ENCODE peak calls at places on chromosomes 4 and X, in eight cellular contexts. One of them, this sample, is unnamed. For H3K4me1, the result is how much of the 10 kb centered on the place peaks cover.

GRCh38 chrX:98962996-98963395 is 1447.1 kb downstream of the PCDH19 start:
- DNase-seq in right lobe of liver: no peak
- DNase-seq in tibial artery: no peak
- DNase-seq in transverse colon: no peak
- DNase-seq in A549: no peak
- DNase-seq in CD8-positive, alpha-beta T cell: no peak
- DNase-seq in pancreas: no peak
- DNase-seq in SK-N-SH: no peak
- DNase-seq in this sample: no peak

GRCh38 chr4:186134254-186134653 is 29.8 kb downstream of the FAM149A start:
- DNase-seq in CD8-positive, alpha-beta T cell: no peak
- DNase-seq in right lobe of liver: no peak
- DNase-seq in SK-N-SH: no peak
- DNase-seq in A549: no peak
- DNase-seq in transverse colon: peak
- DNase-seq in pancreas: no peak
- DNase-seq in tibial artery: no peak
- DNase-seq in this sample: no peak

GRCh38 chr4:181078236-181078635 is 1165.0 kb upstream of the TENM3 start:
- DNase-seq in pancreas: no peak
- DNase-seq in right lobe of liver: no peak
- DNase-seq in tibial artery: no peak
- DNase-seq in CD8-positive, alpha-beta T cell: no peak
- DNase-seq in transverse colon: no peak
- DNase-seq in A549: no peak
- DNase-seq in SK-N-SH: no peak
- DNase-seq in this sample: no peak

GRCh38 chr4:98399915-98400314 is 138.7 kb downstream of the RAP1GDS1 start:
- DNase-seq in A549: no peak
- DNase-seq in CD8-positive, alpha-beta T cell: no peak
- DNase-seq in SK-N-SH: no peak
- DNase-seq in right lobe of liver: no peak
- DNase-seq in transverse colon: no peak
- DNase-seq in pancreas: no peak
- DNase-seq in tibial artery: no peak
- DNase-seq in this sample: no peak

GRCh38 chr4:1640110-1640509 is 44.0 kb downstream of the FAM53A start:
- DNase-seq in tibial artery: no peak
- DNase-seq in transverse colon: no peak
- DNase-seq in right lobe of liver: no peak
- DNase-seq in SK-N-SH: no peak
- DNase-seq in A549: no peak
- DNase-seq in pancreas: no peak
- DNase-seq in CD8-positive, alpha-beta T cell: no peak
- DNase-seq in this sample: no peak

GRCh38 chr4:128271551-128271950 is 16.1 kb downstream of the PGRMC2 start:
- DNase-seq in transverse colon: no peak
- DNase-seq in pancreas: no peak
- DNase-seq in right lobe of liver: no peak
- DNase-seq in A549: no peak
- DNase-seq in CD8-positive, alpha-beta T cell: no peak
- DNase-seq in tibial artery: no peak
- DNase-seq in SK-N-SH: no peak
- DNase-seq in this sample: no peak

GRCh38 chr4:117085185-117085701 is at the start of gene TRAM1L1:
- DNase-seq in pancreas: peak
- DNase-seq in transverse colon: peak
- DNase-seq in SK-N-SH: peak
- DNase-seq in tibial artery: no peak
- DNase-seq in right lobe of liver: peak
- DNase-seq in A549: peak
- DNase-seq in CD8-positive, alpha-beta T cell: no peak
- DNase-seq in this sample: peak

GRCh38 chrX:105752334-105752733 is 70.0 kb upstream of the NRK start:
- DNase-seq in pancreas: no peak
- DNase-seq in SK-N-SH: no peak
- DNase-seq in right lobe of liver: no peak
- DNase-seq in tibial artery: no peak
- DNase-seq in CD8-positive, alpha-beta T cell: no peak
- DNase-seq in transverse colon: no peak
- DNase-seq in A549: no peak
- DNase-seq in this sample: no peak

GRCh38 chrX:12567857-12568256 is 223.4 kb upstream of the PRPS2 start:
- DNase-seq in pancreas: no peak
- DNase-seq in tibial artery: no peak
- DNase-seq in transverse colon: no peak
- DNase-seq in right lobe of liver: no peak
- DNase-seq in CD8-positive, alpha-beta T cell: no peak
- DNase-seq in A549: no peak
- DNase-seq in SK-N-SH: peak
- DNase-seq in this sample: no peak

GRCh38 chrX:103211012-103211715 is 3.7 kb upstream of the BEX4 start:
- DNase-seq in CD8-positive, alpha-beta T cell: peak
- DNase-seq in SK-N-SH: peak
- DNase-seq in tibial artery: no peak
- DNase-seq in transverse colon: peak
- DNase-seq in A549: peak
- DNase-seq in right lobe of liver: no peak
- DNase-seq in pancreas: no peak
- DNase-seq in this sample: no peak

GRCh38 chr4:149371021-149371420 is 444.6 kb downstream of the IQCM start:
- DNase-seq in CD8-positive, alpha-beta T cell: no peak
- DNase-seq in right lobe of liver: peak
- DNase-seq in A549: peak
- DNase-seq in tibial artery: no peak
- DNase-seq in SK-N-SH: peak
- DNase-seq in transverse colon: peak
- DNase-seq in pancreas: no peak
- DNase-seq in this sample: no peak

GRCh38 chr4:72900952-72901351 is 168.6 kb downstream of the COX18 start:
- DNase-seq in A549: no peak
- DNase-seq in right lobe of liver: no peak
- DNase-seq in CD8-positive, alpha-beta T cell: no peak
- DNase-seq in SK-N-SH: no peak
- DNase-seq in transverse colon: no peak
- DNase-seq in tibial artery: no peak
- DNase-seq in pancreas: no peak
- DNase-seq in this sample: no peak

GRCh38 chr4:81632581-81633247 is 161.0 kb upstream of the RASGEF1B start:
- DNase-seq in SK-N-SH: no peak
- DNase-seq in pancreas: no peak
- DNase-seq in right lobe of liver: no peak
- DNase-seq in tibial artery: no peak
- DNase-seq in transverse colon: no peak
- DNase-seq in CD8-positive, alpha-beta T cell: no peak
- DNase-seq in A549: no peak
- DNase-seq in this sample: no peak

GRCh38 chr4:74793757-74794340 is 474 bp downstream of the BTC start:
- DNase-seq in pancreas: peak
- DNase-seq in A549: peak
- DNase-seq in SK-N-SH: peak
- DNase-seq in tibial artery: peak
- DNase-seq in right lobe of liver: peak
- DNase-seq in transverse colon: peak
- DNase-seq in CD8-positive, alpha-beta T cell: no peak
- DNase-seq in this sample: peak

GRCh38 chrX:126770179-126770578 is 49.4 kb upstream of the PRR32 start:
- DNase-seq in transverse colon: no peak
- DNase-seq in tibial artery: no peak
- DNase-seq in A549: peak
- DNase-seq in pancreas: no peak
- DNase-seq in SK-N-SH: peak
- DNase-seq in right lobe of liver: no peak
- DNase-seq in CD8-positive, alpha-beta T cell: no peak
- DNase-seq in this sample: no peak

GRCh38 chr4:100240008-100240407 is 49.7 kb upstream of the DDIT4L start:
- DNase-seq in A549: no peak
- DNase-seq in SK-N-SH: no peak
- DNase-seq in right lobe of liver: no peak
- DNase-seq in pancreas: no peak
- DNase-seq in tibial artery: no peak
- DNase-seq in CD8-positive, alpha-beta T cell: no peak
- DNase-seq in transverse colon: no peak
- DNase-seq in this sample: no peak

GRCh38 chr4:8722556-8722955 is 130.0 kb downstream of the CPZ start:
- DNase-seq in A549: no peak
- DNase-seq in transverse colon: no peak
- DNase-seq in right lobe of liver: no peak
- DNase-seq in SK-N-SH: no peak
- DNase-seq in CD8-positive, alpha-beta T cell: no peak
- DNase-seq in tibial artery: peak
- DNase-seq in pancreas: no peak
- DNase-seq in this sample: peak

GRCh38 chr4:23163649-23164436 is 471.1 kb downstream of the GBA3 start:
- DNase-seq in pancreas: no peak
- DNase-seq in transverse colon: no peak
- DNase-seq in A549: no peak
- DNase-seq in right lobe of liver: no peak
- DNase-seq in tibial artery: no peak
- DNase-seq in SK-N-SH: no peak
- DNase-seq in CD8-positive, alpha-beta T cell: no peak
- DNase-seq in this sample: no peak

GRCh38 chr4:53043900-53044650 is 182.0 kb downstream of the RASL11B start:
- DNase-seq in tibial artery: no peak
- DNase-seq in A549: no peak
- DNase-seq in right lobe of liver: no peak
- DNase-seq in CD8-positive, alpha-beta T cell: no peak
- DNase-seq in pancreas: no peak
- DNase-seq in SK-N-SH: no peak
- DNase-seq in transverse colon: no peak
- DNase-seq in this sample: no peak

GRCh38 chrX:39903937-39904336 is 193.8 kb downstream of the BCOR start:
- DNase-seq in right lobe of liver: no peak
- DNase-seq in SK-N-SH: no peak
- DNase-seq in tibial artery: no peak
- DNase-seq in pancreas: no peak
- DNase-seq in A549: peak
- DNase-seq in transverse colon: no peak
- DNase-seq in CD8-positive, alpha-beta T cell: no peak
- DNase-seq in this sample: no peak
- H3K27ac ChIP-seq in right lobe of liver: no peak
- H3K27ac ChIP-seq in SK-N-SH: no peak
- H3K27ac ChIP-seq in tibial artery: no peak
- H3K27ac ChIP-seq in pancreas: no peak
- H3K27ac ChIP-seq in A549: peak
- H3K27ac ChIP-seq in transverse colon: no peak
- H3K27ac ChIP-seq in CD8-positive, alpha-beta T cell: no peak
- H3K27ac ChIP-seq in this sample: no peak

DNA sequence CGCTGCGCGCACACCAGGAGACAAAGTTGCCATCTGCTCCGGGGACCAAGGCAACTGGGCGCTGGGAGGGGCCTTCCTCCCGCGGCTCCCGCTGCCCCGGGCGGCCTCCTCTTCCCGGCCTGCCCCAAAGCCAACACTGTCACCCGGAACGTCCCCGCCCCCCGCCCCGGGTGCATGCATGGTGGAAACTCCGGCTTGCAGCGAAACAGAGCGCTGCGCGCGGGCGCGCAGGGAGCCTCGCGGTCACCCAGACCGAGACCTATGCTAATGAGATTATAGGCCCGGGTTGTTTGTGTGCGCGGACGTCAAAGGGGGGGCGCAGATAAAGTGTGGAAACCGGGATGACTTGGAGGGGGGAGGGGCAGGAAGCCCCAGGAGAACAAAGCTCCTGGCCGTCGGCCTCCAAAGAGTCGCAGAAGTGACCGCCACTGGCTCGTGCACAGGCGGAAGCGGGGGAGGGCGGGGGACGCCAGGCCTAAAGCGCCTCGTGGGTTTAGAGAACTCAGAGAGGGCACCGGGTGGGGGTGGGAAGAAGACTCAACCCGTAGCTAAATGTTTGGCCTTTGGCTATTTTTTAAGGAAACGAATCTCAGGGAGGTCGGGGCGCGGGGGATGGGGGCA is 88.8 kb downstream of the BCOR start:
- DNase-seq in right lobe of liver: peak
- DNase-seq in tibial artery: no peak
- DNase-seq in A549: no peak
- DNase-seq in CD8-positive, alpha-beta T cell: no peak
- DNase-seq in transverse colon: peak
- DNase-seq in pancreas: no peak
- DNase-seq in SK-N-SH: peak
- DNase-seq in this sample: peak
- H3K4me1 ChIP-seq in right lobe of liver: under half
- H3K4me1 ChIP-seq in tibial artery: under half
- H3K4me1 ChIP-seq in A549: under half
- H3K4me1 ChIP-seq in CD8-positive, alpha-beta T cell: under half
- H3K4me1 ChIP-seq in transverse colon: under half
- H3K4me1 ChIP-seq in pancreas: under half
- H3K4me1 ChIP-seq in SK-N-SH: under half
- H3K4me1 ChIP-seq in this sample: under half

DNA sequence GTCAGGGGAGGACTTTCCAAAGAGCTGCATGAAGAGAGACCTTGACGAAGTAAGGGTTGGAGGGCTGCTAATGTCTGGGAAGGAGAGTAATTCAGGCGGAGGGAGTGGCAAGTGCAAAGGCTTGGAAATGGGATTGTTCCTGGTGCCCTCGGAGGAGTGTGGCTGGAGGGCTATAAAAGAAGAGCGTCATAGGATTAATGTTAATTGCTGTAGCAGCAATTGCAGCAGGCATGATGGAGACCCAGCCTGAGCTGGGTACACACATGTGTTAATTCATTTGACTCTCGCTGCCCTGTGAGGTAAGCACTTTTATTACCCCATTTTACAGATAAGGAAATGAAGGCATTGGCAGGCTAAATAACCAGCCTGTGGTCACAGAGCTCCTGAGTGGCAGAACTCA is 4.5 kb downstream of the DRD5 start:
- DNase-seq in transverse colon: peak
- DNase-seq in CD8-positive, alpha-beta T cell: no peak
- DNase-seq in tibial artery: no peak
- DNase-seq in A549: no peak
- DNase-seq in right lobe of liver: no peak
- DNase-seq in SK-N-SH: no peak
- DNase-seq in pancreas: no peak
- DNase-seq in this sample: no peak
- TF ChIP-seq CTCF in transverse colon: no peak
- TF ChIP-seq CTCF in CD8-positive, alpha-beta T cell: no peak
- TF ChIP-seq CTCF in tibial artery: no peak
- TF ChIP-seq CTCF in A549: no peak
- TF ChIP-seq CTCF in right lobe of liver: no peak
- TF ChIP-seq CTCF in SK-N-SH: no peak
- TF ChIP-seq CTCF in pancreas: no peak
- TF ChIP-seq CTCF in this sample: no peak

DNA sequence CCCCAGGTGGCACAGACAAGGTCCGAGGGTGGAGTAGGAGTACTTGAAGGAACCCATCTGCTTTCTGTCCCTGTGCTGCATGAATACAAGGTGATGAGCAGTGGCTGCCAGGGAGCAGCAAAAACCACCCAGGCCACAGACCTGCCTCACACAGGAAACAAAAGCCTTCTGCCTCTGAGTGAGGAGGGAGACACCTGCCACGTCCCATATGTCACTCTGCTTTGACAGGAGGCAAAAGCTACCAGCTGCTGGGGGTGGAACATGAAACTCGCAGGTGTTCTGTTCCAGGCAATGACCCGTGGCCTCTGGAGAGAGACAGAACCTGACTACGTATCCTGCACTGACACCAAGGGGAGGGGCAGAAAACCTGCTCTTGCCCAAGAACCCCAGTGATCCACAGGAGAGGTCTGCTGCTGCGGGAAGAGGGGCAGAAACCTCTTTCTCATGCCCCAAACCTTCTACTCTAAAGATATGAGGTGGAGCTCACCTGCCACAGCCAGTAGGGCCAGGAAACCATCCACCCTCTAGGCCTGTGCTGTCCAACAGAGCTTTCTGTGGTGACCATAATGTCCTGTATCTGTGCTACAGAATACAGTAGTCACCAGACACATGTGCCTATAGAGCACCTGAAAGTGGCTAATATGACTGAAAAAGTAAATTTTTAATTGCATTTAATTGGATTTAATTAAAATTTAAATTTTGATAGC is 172.9 kb downstream of the PRDM5 start:
- DNase-seq in transverse colon: peak
- DNase-seq in CD8-positive, alpha-beta T cell: peak
- DNase-seq in right lobe of liver: no peak
- DNase-seq in A549: no peak
- DNase-seq in tibial artery: no peak
- DNase-seq in SK-N-SH: no peak
- DNase-seq in pancreas: no peak
- DNase-seq in this sample: no peak
- H3K27ac ChIP-seq in transverse colon: no peak
- H3K27ac ChIP-seq in CD8-positive, alpha-beta T cell: no peak
- H3K27ac ChIP-seq in right lobe of liver: no peak
- H3K27ac ChIP-seq in A549: no peak
- H3K27ac ChIP-seq in tibial artery: no peak
- H3K27ac ChIP-seq in SK-N-SH: no peak
- H3K27ac ChIP-seq in pancreas: no peak
- H3K27ac ChIP-seq in this sample: no peak

This sample was measured in lower lobe of right lung.